ENCODE peak calls at places on chromosomes 12 and 14, in four cellular contexts. One of them, this sample, is unnamed.

GRCh38 chr14:99946652-99947489 is 118.4 kb upstream of the EVL start:
- DNase-seq in GM23338: peak; percentile 77
- DNase-seq in Panc1: no peak
- DNase-seq in fibroblast of lung: no peak
- DNase-seq in this sample: no peak

GRCh38 chr12:14696265-14696741 is at the start of gene GUCY2C:
- DNase-seq in fibroblast of lung: no peak
- DNase-seq in Panc1: no peak
- DNase-seq in GM23338: no peak
- DNase-seq in this sample: no peak

GRCh38 chr12:29283969-29284368 is 97.0 kb downstream of the ERGIC2 start:
- DNase-seq in Panc1: no peak
- DNase-seq in fibroblast of lung: peak; percentile 9
- DNase-seq in GM23338: no peak
- DNase-seq in this sample: no peak

GRCh38 chr14:58881433-58881832 is 243.7 kb downstream of the DACT1 start:
- DNase-seq in Panc1: no peak
- DNase-seq in GM23338: no peak
- DNase-seq in fibroblast of lung: no peak
- DNase-seq in this sample: no peak

GRCh38 chr12:30694971-30695326 is 720 bp downstream of the IPO8 start:
- DNase-seq in Panc1: no peak
- DNase-seq in GM23338: peak; percentile 63
- DNase-seq in fibroblast of lung: peak; percentile 36
- DNase-seq in this sample: no peak

GRCh38 chr14:20846560-20846959 is 43.9 kb upstream of the RNASE1 start:
- DNase-seq in fibroblast of lung: no peak
- DNase-seq in Panc1: no peak
- DNase-seq in GM23338: no peak
- DNase-seq in this sample: no peak

GRCh38 chr12:52058631-52059324 is 7.5 kb downstream of the NR4A1 start:
- DNase-seq in Panc1: no peak
- DNase-seq in fibroblast of lung: peak; percentile 47
- DNase-seq in GM23338: no peak
- DNase-seq in this sample: no peak

GRCh38 chr14:73717998-73718741 is 4.0 kb upstream of the PNMA1 start:
- DNase-seq in GM23338: peak; percentile 85
- DNase-seq in Panc1: no peak
- DNase-seq in fibroblast of lung: peak; percentile 59
- DNase-seq in this sample: no peak

GRCh38 chr14:100539319-100539645 is 47.9 kb downstream of the BEGAIN start:
- DNase-seq in fibroblast of lung: no peak
- DNase-seq in Panc1: no peak
- DNase-seq in GM23338: no peak
- DNase-seq in this sample: no peak

GRCh38 chr12:68746572-68747180 is 700 bp downstream of the SLC35E3 start:
- DNase-seq in GM23338: peak; percentile 49
- DNase-seq in Panc1: peak; percentile 25
- DNase-seq in fibroblast of lung: peak; percentile 70
- DNase-seq in this sample: peak; percentile 34

GRCh38 chr14:69473271-69473670 is 11.3 kb upstream of the PLEKHD1 start:
- DNase-seq in fibroblast of lung: no peak
- DNase-seq in Panc1: no peak
- DNase-seq in GM23338: no peak
- DNase-seq in this sample: no peak

GRCh38 chr14:61749264-61749663 is 13.0 kb upstream of the SNAPC1 start:
- DNase-seq in Panc1: no peak
- DNase-seq in GM23338: no peak
- DNase-seq in fibroblast of lung: peak; percentile 33
- DNase-seq in this sample: no peak

GRCh38 chr12:58668831-58669230 is 251.5 kb downstream of the LRIG3 start:
- DNase-seq in fibroblast of lung: no peak
- DNase-seq in GM23338: no peak
- DNase-seq in Panc1: no peak
- DNase-seq in this sample: no peak

GRCh38 chr12:124940143-124940392 is 25.6 kb upstream of the UBC start:
- DNase-seq in GM23338: no peak
- DNase-seq in fibroblast of lung: no peak
- DNase-seq in Panc1: no peak
- DNase-seq in this sample: no peak

GRCh38 chr12:124938066-124938465 is 23.6 kb upstream of the UBC start:
- DNase-seq in GM23338: no peak
- DNase-seq in fibroblast of lung: no peak
- DNase-seq in Panc1: no peak
- DNase-seq in this sample: no peak

GRCh38 chr12:124940393-124941169 is 26.1 kb upstream of the UBC start:
- DNase-seq in GM23338: peak; percentile 97
- DNase-seq in Panc1: no peak
- DNase-seq in fibroblast of lung: peak; percentile 88
- DNase-seq in this sample: no peak

GRCh38 chr12:124938606-124939427 is 24.4 kb upstream of the UBC start:
- DNase-seq in GM23338: peak; percentile 75
- DNase-seq in fibroblast of lung: peak; percentile 93
- DNase-seq in Panc1: no peak
- DNase-seq in this sample: no peak

GRCh38 chr12:124939428-124940142 is 25.1 kb upstream of the UBC start:
- DNase-seq in GM23338: peak; percentile 95
- DNase-seq in Panc1: peak; percentile 95
- DNase-seq in fibroblast of lung: peak; percentile 98
- DNase-seq in this sample: no peak
- TF ChIP-seq CTCF in GM23338: no peak
- TF ChIP-seq CTCF in Panc1: peak; percentile 49
- TF ChIP-seq CTCF in fibroblast of lung: no peak
- TF ChIP-seq CTCF in this sample: no peak

DNA sequence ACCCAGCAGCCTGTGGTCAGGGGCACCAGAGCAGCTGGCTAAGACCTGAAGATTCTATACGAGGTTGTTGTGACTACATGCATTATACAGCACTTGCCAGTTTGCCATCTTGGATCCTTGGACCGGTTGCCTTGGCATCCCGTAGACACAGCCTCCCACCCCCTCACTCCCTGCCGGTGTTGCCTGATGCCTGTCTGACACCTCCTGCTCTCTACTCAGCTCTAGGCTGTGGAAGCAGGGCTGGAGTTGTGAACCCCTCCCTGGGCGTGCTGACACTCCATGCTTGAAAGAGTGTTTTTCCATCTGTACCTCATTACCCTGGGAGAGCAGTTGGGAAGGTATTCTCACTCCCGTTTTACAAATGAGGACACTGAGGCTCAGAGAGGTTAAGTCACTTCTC is 2.5 kb downstream of the CHGA start:
- DNase-seq in fibroblast of lung: no peak
- DNase-seq in GM23338: no peak
- DNase-seq in Panc1: no peak
- DNase-seq in this sample: no peak
- H3K36me3 ChIP-seq in fibroblast of lung: no peaks in the 10 kb centered on the region
- H3K36me3 ChIP-seq in GM23338: no peaks in the 10 kb centered on the region
- H3K36me3 ChIP-seq in Panc1: no peaks in the 10 kb centered on the region
- H3K36me3 ChIP-seq in this sample: no peaks in the 10 kb centered on the region

GRCh38 chr12:13198921-13199320 is 2.4 kb downstream of the EMP1 start:
- DNase-seq in Panc1: no peak
- DNase-seq in GM23338: no peak
- DNase-seq in fibroblast of lung: peak; percentile 60
- DNase-seq in this sample: no peak

GRCh38 chr12:13197526-13198141 is 1.1 kb downstream of the EMP1 start:
- DNase-seq in Panc1: no peak
- DNase-seq in fibroblast of lung: peak; percentile 75
- DNase-seq in GM23338: peak; percentile 32
- DNase-seq in this sample: no peak

GRCh38 chr12:13195848-13196301 is 651 bp upstream of the EMP1 start:
- DNase-seq in GM23338: no peak
- DNase-seq in fibroblast of lung: peak; percentile 54
- DNase-seq in Panc1: no peak
- DNase-seq in this sample: no peak

GRCh38 chr12:13196302-13196921 is at the start of gene EMP1:
- DNase-seq in GM23338: no peak
- DNase-seq in fibroblast of lung: peak; percentile 100
- DNase-seq in Panc1: peak; percentile 91
- DNase-seq in this sample: peak; percentile 100

DNA sequence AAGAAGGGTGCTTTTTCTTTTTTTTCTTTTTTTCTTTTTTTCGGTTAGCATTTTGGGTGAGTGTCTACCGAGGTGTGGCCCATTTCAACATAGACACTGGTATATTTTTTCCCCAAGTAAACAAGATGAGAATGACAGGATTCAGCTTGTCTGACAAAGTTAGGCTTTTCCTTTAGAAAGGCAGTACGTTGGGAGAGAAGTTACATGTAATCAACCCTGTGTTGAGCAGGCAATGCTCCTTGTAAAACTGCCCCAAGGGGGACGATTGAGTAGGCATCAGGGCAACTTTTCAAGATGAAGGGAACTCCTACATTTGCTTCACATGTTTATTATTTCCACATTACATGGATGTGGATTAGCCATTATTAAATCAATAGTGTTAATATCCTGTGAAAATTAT is 1.7 kb downstream of the EMP1 start:
- DNase-seq in fibroblast of lung: no peak
- DNase-seq in Panc1: no peak
- DNase-seq in GM23338: no peak
- DNase-seq in this sample: no peak
- H3K4me3 ChIP-seq in fibroblast of lung: peak overlapping the region; percentile 86
- H3K4me3 ChIP-seq in Panc1: no peak overlapping the region
- H3K4me3 ChIP-seq in GM23338: no peak overlapping the region
- H3K4me3 ChIP-seq in this sample: peak overlapping the region; percentile 74

GRCh38 chr12:64790166-64790565 is 31.0 kb upstream of the GNS start:
- DNase-seq in Panc1: no peak
- DNase-seq in GM23338: no peak
- DNase-seq in fibroblast of lung: no peak
- DNase-seq in this sample: no peak
- TF ChIP-seq CTCF in Panc1: no peak
- TF ChIP-seq CTCF in GM23338: no peak
- TF ChIP-seq CTCF in fibroblast of lung: no peak
- TF ChIP-seq CTCF in this sample: no peak

GRCh38 chr14:54773171-54774006 is 129.2 kb downstream of the GCH1 start:
- DNase-seq in GM23338: peak; percentile 96
- DNase-seq in fibroblast of lung: peak; percentile 100
- DNase-seq in Panc1: peak; percentile 94
- DNase-seq in this sample: peak; percentile 98

GRCh38 chr14:54769955-54770863 is 132.4 kb downstream of the GCH1 start:
- DNase-seq in GM23338: no peak
- DNase-seq in fibroblast of lung: no peak
- DNase-seq in Panc1: no peak
- DNase-seq in this sample: no peak

GRCh38 chr14:54774824-54775223 is 127.8 kb downstream of the GCH1 start:
- DNase-seq in Panc1: no peak
- DNase-seq in GM23338: no peak
- DNase-seq in fibroblast of lung: no peak
- DNase-seq in this sample: no peak

GRCh38 chr14:54771411-54772027 is 131.1 kb downstream of the GCH1 start:
- DNase-seq in fibroblast of lung: no peak
- DNase-seq in GM23338: no peak
- DNase-seq in Panc1: no peak
- DNase-seq in this sample: no peak

GRCh38 chr14:54772451-54772881 is 130.2 kb downstream of the GCH1 start:
- DNase-seq in fibroblast of lung: peak; percentile 60
- DNase-seq in Panc1: peak; percentile 22
- DNase-seq in GM23338: no peak
- DNase-seq in this sample: no peak
- H3K36me3 ChIP-seq in fibroblast of lung: peaks cover 14% of the 10 kb centered on the region
- H3K36me3 ChIP-seq in Panc1: no peaks in the 10 kb centered on the region
- H3K36me3 ChIP-seq in GM23338: no peaks in the 10 kb centered on the region
- H3K36me3 ChIP-seq in this sample: peaks cover 1% of the 10 kb centered on the region

GRCh38 chr14:67602071-67602470 is 2.0 kb upstream of the PIGH start:
- DNase-seq in fibroblast of lung: no peak
- DNase-seq in Panc1: no peak
- DNase-seq in GM23338: peak; percentile 24
- DNase-seq in this sample: no peak
- H3K4me3 ChIP-seq in fibroblast of lung: no peak overlapping the region
- H3K4me3 ChIP-seq in Panc1: no peak overlapping the region
- H3K4me3 ChIP-seq in GM23338: no peak overlapping the region
- H3K4me3 ChIP-seq in this sample: no peak overlapping the region

GRCh38 chr12:27616356-27617150 is 79.7 kb upstream of the REP15 start:
- DNase-seq in Panc1: no peak
- DNase-seq in GM23338: no peak
- DNase-seq in fibroblast of lung: no peak
- DNase-seq in this sample: no peak
- TF ChIP-seq CTCF in Panc1: no peak
- TF ChIP-seq CTCF in GM23338: no peak
- TF ChIP-seq CTCF in fibroblast of lung: no peak
- TF ChIP-seq CTCF in this sample: no peak

This sample was measured in kidney epithelial cell.